ENCODE peak calls at places on chromosomes 6 and 20, in four cellular contexts. N is neuronal stem cell, C is IMR-90, V is H9. L is an unnamed sample.

GRCh38 chr6:81808834-81809598 is 56.5 kb upstream of the TENT5A start:
- DNase-seq in N (no peak), C (no peak), V (no peak), L (no peak)

GRCh38 chr20:63974402-63975200 is 4.8 kb downstream of the SAMD10 start:
- DNase-seq in N (no peak), C (peak), V (peak), L (no peak)

GRCh38 chr6:135105710-135106109 is 51.1 kb upstream of the HBS1L start:
- DNase-seq in N (no peak), C (no peak), V (no peak), L (no peak)

GRCh38 chr6:80403365-80403764 is 296.9 kb downstream of the BCKDHB start:
- DNase-seq in N (no peak), C (no peak), V (no peak), L (no peak)

GRCh38 chr6:89689732-89690131 is 51.2 kb upstream of the LYRM2 start:
- DNase-seq in N (no peak), C (no peak), V (peak), L (no peak)

GRCh38 chr6:27280064-27280539 is 32.0 kb downstream of the POM121L2 start:
- DNase-seq in N (no peak), C (peak), V (peak), L (no peak)

GRCh38 chr6:131730264-131730663 is 19.4 kb upstream of the CTAGE9 start:
- DNase-seq in N (no peak), C (no peak), V (no peak), L (no peak)

GRCh38 chr6:105784179-105784578 is 302.0 kb upstream of the PRDM1 start:
- DNase-seq in N (no peak), C (no peak), V (no peak), L (no peak)

GRCh38 chr6:131958095-131958494 is 6.9 kb upstream of the CCN2 start:
- DNase-seq in N (no peak), C (no peak), V (no peak), L (no peak)

GRCh38 chr20:41178904-41179432 is 41.6 kb downstream of the PLCG1 start:
- DNase-seq in N (no peak), C (no peak), V (peak), L (peak)

GRCh38 chr6:20497200-20497820 is 36.9 kb upstream of the CDKAL1 start:
- DNase-seq in N (no peak), C (peak), V (no peak), L (no peak)

GRCh38 chr6:123803456-123803861 is 206 bp upstream of the NKAIN2 start:
- DNase-seq in N (peak), C (no peak), V (no peak), L (peak)

GRCh38 chr6:106586815-106587214 is 42.5 kb downstream of the RTN4IP1 start:
- DNase-seq in N (no peak), C (peak), V (no peak), L (no peak)

GRCh38 chr6:31007694-31008093 is 2.6 kb upstream of the MUC22 start:
- DNase-seq in N (no peak), C (peak), V (no peak), L (no peak)

GRCh38 chr20:13852321-13852720 is 67.5 kb downstream of the NDUFAF5 start:
- DNase-seq in N (no peak), C (no peak), V (no peak), L (no peak)

GRCh38 chr6:170176621-170177382 is 114.1 kb downstream of the DLL1 start:
- DNase-seq in N (no peak), C (no peak), V (no peak), L (no peak)

GRCh38 chr6:170178561-170179477 is 112.1 kb downstream of the DLL1 start:
- DNase-seq in N (no peak), C (peak), V (peak), L (no peak)

GRCh38 chr6:170177383-170178265 is 113.3 kb downstream of the DLL1 start:
- DNase-seq in N (no peak), C (no peak), V (peak), L (no peak)

GRCh38 chr6:170179925-170180324 is 111.0 kb downstream of the DLL1 start:
- DNase-seq in N (no peak), C (no peak), V (no peak), L (no peak)

DNA sequence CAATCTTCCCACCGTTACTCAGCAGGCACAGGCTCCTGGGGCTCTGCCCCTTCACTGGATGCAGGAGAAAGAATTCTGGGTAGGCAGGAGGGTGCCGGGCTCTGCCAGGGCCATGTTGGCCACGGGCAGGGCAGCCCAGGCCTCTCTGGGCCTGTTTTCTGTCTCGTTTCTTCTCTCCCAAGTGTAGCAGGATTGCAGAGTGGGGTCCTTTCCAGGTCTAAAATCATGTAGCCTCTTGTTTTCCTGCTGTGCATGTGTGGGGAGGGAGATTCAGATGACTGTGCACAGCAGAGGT is 112.7 kb downstream of the DLL1 start:
- DNase-seq in N (no peak), C (no peak), V (peak), L (no peak)
- H2BK15ac ChIP-seq in N (peak), C (no peak), V (no peak), L (no peak)

GRCh38 chr20:59006167-59006863 is 739 bp downstream of the CTSZ start:
- DNase-seq in N (no peak), C (no peak), V (no peak), L (no peak)
- H2BK15ac ChIP-seq in N (peak), C (no peak), V (no peak), L (no peak)

GRCh38 chr6:129635396-129636164 is 74.4 kb downstream of the ARHGAP18 start:
- DNase-seq in N (no peak), C (peak), V (no peak), L (no peak)

GRCh38 chr6:129641344-129641743 is 68.6 kb downstream of the ARHGAP18 start:
- DNase-seq in N (no peak), C (peak), V (no peak), L (no peak)

GRCh38 chr6:129638055-129639019 is 71.6 kb downstream of the ARHGAP18 start:
- DNase-seq in N (no peak), C (peak), V (no peak), L (no peak)

GRCh38 chr6:129634411-129635230 is 75.4 kb downstream of the ARHGAP18 start:
- DNase-seq in N (no peak), C (peak), V (no peak), L (no peak)

GRCh38 chr6:129637340-129638054 is 72.5 kb downstream of the ARHGAP18 start:
- DNase-seq in N (no peak), C (no peak), V (no peak), L (no peak)
- H2BK15ac ChIP-seq in N (no peak), C (peak), V (no peak), L (no peak)

DNA sequence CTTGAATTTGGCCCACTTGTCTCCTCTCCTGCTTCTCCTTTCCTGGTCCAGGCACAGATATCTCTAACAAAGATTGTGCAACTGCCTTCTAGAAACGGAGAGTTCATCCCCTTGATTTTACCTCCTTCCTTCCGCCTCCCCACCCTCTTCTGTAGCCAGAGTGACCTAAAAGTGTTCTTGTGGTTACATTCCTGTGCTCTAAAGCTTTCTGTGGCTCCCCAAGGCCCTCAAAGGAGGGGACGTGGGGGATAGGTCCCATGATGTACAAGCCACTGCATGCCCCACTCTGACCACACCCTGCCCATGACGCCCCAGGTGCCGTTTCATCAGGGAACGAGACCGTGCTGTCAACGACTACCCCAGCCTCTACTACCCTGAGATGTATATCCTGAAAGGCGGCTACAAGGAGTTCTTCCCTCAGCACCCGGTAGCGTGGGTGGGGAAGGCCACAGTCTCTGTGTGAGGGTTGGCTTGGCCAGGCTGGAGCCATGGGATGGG is 8.2 kb downstream of the CDC25B start:
- DNase-seq in N (no peak), C (no peak), V (no peak), L (no peak)
- H2BK15ac ChIP-seq in N (no peak), C (peak), V (no peak), L (no peak)

GRCh38 chr20:52596261-52596660 is 375.9 kb upstream of the TSHZ2 start:
- DNase-seq in N (no peak), C (no peak), V (no peak), L (no peak)
- H2BK15ac ChIP-seq in N (no peak), C (no peak), V (no peak), L (no peak)

GRCh38 chr6:1131285-1132079 is 180.4 kb upstream of the FOXQ1 start:
- DNase-seq in N (no peak), C (peak), V (no peak), L (no peak)
- H2BK15ac ChIP-seq in N (no peak), C (no peak), V (no peak), L (no peak)

GRCh38 chr6:44265003-44265842 is at the start of gene NFKBIE:
- DNase-seq in N (peak), C (peak), V (peak), L (no peak)

GRCh38 chr6:44265843-44266233 is 487 bp upstream of the NFKBIE start:
- DNase-seq in N (no peak), C (no peak), V (no peak), L (no peak)

GRCh38 chr6:44262467-44263356 is 2.6 kb downstream of the NFKBIE start:
- DNase-seq in N (no peak), C (no peak), V (no peak), L (no peak)

GRCh38 chr6:44263357-44264100 is 1.8 kb downstream of the NFKBIE start:
- DNase-seq in N (no peak), C (peak), V (no peak), L (no peak)

GRCh38 chr6:44264154-44265002 is 973 bp downstream of the NFKBIE start:
- DNase-seq in N (no peak), C (peak), V (no peak), L (no peak)
- H2BK15ac ChIP-seq in N (peak), C (no peak), V (no peak), L (no peak)

DNA sequence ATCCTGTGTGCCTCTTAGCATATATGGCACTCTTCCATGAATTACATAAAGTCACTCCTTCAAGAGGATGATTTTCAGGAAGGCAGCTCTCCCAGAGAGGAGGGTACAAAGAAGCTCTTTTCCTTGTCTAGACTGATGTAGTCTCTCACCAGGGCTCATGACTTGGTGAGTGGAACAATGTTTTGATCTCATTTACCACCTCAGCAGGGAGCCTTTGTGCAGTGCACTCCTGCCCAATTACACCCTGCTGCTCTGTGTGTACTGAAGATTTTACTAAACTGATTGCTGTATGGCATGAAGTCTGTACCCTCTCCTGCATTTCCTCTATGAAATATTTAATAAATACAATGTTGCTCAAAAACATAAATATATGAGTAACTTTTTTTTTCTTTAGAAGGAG is 598.3 kb upstream of the HS3ST5 start:
- DNase-seq in N (peak), C (no peak), V (no peak), L (no peak)
- H2BK15ac ChIP-seq in N (no peak), C (no peak), V (no peak), L (no peak)

DNA sequence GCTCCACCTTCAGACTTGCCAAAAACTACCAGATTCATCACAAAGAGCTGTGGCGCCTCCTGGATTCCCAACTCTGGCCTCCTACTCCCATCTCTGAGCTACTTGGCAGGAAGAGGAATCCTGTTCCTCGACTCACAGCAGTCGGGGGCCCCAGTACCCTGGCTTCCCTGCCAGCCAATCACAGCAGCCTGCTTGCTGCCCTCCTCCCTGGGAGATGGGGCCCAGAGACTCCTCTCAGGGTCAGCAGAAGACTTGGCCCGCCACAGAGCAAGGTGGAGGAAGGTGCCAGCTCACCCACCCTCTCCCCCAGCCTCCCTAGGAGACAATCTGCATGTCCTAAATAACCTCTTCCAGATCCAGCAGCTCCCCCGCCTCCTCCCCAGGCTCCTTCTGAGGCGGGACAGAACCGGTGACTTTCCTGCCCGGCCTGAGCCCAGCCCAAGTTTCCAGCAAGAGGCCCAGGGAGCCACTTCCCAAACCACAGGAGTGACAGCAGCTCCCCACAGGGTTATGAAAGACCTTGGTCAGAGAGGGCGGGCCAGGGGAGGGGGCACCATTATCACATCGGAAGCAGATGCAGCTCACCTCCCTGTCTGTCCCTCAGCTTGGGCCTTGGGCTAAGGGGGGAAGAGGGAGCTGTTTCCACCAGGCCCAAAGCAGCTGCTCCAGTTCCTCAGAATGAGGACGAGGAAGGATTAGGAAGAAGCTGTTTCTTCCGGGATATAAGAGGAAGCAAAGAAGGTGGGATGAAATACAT is 2.3 kb downstream of the CCND3 start:
- DNase-seq in N (peak), C (peak), V (peak), L (no peak)
- H2BK15ac ChIP-seq in N (no peak), C (peak), V (no peak), L (peak)